ENCODE peak calls at places on chromosomes 12 and 14, in seven cellular contexts. O is adrenal gland, F is mucosa of descending colon, L is WTC11, J is lower leg skin, Y is PC-3, C is esophagus squamous epithelium. M is an unnamed sample.

GRCh38 chr12:31120392-31121008 is 46.8 kb downstream of the DDX11 start:
- DNase-seq in O (no peak), F (no peak), L (no peak), J (no peak), Y (no peak), C (no peak), M (no peak)

GRCh38 chr12:102096855-102097254 is 23.1 kb downstream of the NUP37 start:
- DNase-seq in O (no peak), F (no peak), L (no peak), J (no peak), Y (no peak), C (no peak), M (no peak)

GRCh38 chr12:113831016-113831415 is 135.1 kb downstream of the RBM19 start:
- DNase-seq in O (no peak), F (no peak), L (no peak), J (no peak), Y (peak; percentile 35), C (no peak), M (peak; percentile 8)

GRCh38 chr14:79281244-79282199 is 929.8 kb downstream of the DIO2 start:
- DNase-seq in O (no peak), F (no peak), L (no peak), J (no peak), Y (no peak), C (no peak), M (no peak)

GRCh38 chr12:7571253-7571652 is 67.7 kb upstream of the CD163 start:
- DNase-seq in O (no peak), F (no peak), L (no peak), J (no peak), Y (no peak), C (no peak), M (no peak)

GRCh38 chr12:4743046-4743445 is 22.8 kb downstream of the GALNT8 start:
- DNase-seq in O (no peak), F (peak; percentile 67), L (peak; percentile 29), J (no peak), Y (no peak), C (no peak), M (no peak)

GRCh38 chr12:48810817-48811453 is 7.4 kb upstream of the CACNB3 start:
- DNase-seq in O (no peak), F (no peak), L (no peak), J (no peak), Y (peak; percentile 62), C (no peak), M (peak; percentile 81)

GRCh38 chr12:104054681-104055346 is 4.8 kb upstream of the GLT8D2 start:
- DNase-seq in O (no peak), F (no peak), L (no peak), J (no peak), Y (no peak), C (no peak), M (no peak)

GRCh38 chr12:111022386-111022785 is 102.0 kb upstream of the MYL2 start:
- DNase-seq in O (no peak), F (no peak), L (no peak), J (no peak), Y (no peak), C (no peak), M (no peak)

GRCh38 chr12:102528111-102528510 is 47.7 kb upstream of the IGF1 start:
- DNase-seq in O (no peak), F (no peak), L (no peak), J (no peak), Y (no peak), C (no peak), M (peak; percentile 8)

GRCh38 chr14:34174973-34175372 is 224.1 kb upstream of the EGLN3 start:
- DNase-seq in O (no peak), F (no peak), L (no peak), J (no peak), Y (no peak), C (no peak), M (no peak)

GRCh38 chr12:116879509-116880212 is 1.6 kb downstream of the HRK start:
- DNase-seq in O (no peak), F (peak; percentile 33), L (no peak), J (no peak), Y (no peak), C (no peak), M (no peak)

GRCh38 chr14:57754558-57754957 is 111.3 kb downstream of the SLC35F4 start:
- DNase-seq in O (no peak), F (no peak), L (no peak), J (no peak), Y (no peak), C (no peak), M (no peak)

GRCh38 chr12:9928607-9929006 is 3.6 kb downstream of the CLEC2A start:
- DNase-seq in O (no peak), F (no peak), L (no peak), J (no peak), Y (peak; percentile 23), C (no peak), M (no peak)

GRCh38 chr12:105910030-105910429 is 228.7 kb downstream of the NUAK1 start:
- DNase-seq in O (no peak), F (no peak), L (no peak), J (no peak), Y (no peak), C (no peak), M (no peak)

GRCh38 chr14:94945615-94946014 is 175.7 kb upstream of the GSC start:
- DNase-seq in O (no peak), F (no peak), L (no peak), J (peak; percentile 29), Y (no peak), C (no peak), M (no peak)

GRCh38 chr12:16389594-16389993 is 42.1 kb downstream of the MGST1 start:
- DNase-seq in O (no peak), F (no peak), L (no peak), J (no peak), Y (peak; percentile 15), C (no peak), M (peak; percentile 41)

GRCh38 chr12:57810450-57810849 is 8.1 kb downstream of the AVIL start:
- DNase-seq in O (no peak), F (no peak), L (no peak), J (no peak), Y (peak; percentile 88), C (no peak), M (peak; percentile 61)

GRCh38 chr12:40970320-40970907 is 217.7 kb upstream of the PDZRN4 start:
- DNase-seq in O (no peak), F (no peak), L (no peak), J (no peak), Y (peak; percentile 61), C (no peak), M (no peak)
- TF ChIP-seq CTCF in O (no peak), F (no peak), L (no peak), J (no peak), Y (peak; percentile 66), C (no peak), M (no peak)

GRCh38 chr12:3261782-3262359 is 184.7 kb downstream of the TSPAN9 start:
- DNase-seq in O (no peak), F (no peak), L (no peak), J (no peak), Y (no peak), C (no peak), M (peak; percentile 63)
- TF ChIP-seq CTCF in O (no peak), F (no peak), L (no peak), J (no peak), Y (no peak), C (no peak), M (peak; percentile 29)

GRCh38 chr14:72736791-72737559 is 156.9 kb downstream of the DPF3 start:
- DNase-seq in O (peak; percentile 61), F (no peak), L (no peak), J (peak; percentile 28), Y (no peak), C (no peak), M (no peak)
- TF ChIP-seq CTCF in O (no peak), F (no peak), L (no peak), J (no peak), Y (peak; percentile 9), C (no peak), M (no peak)

GRCh38 chr12:132392389-132393244 is 63.2 kb upstream of the GALNT9 start:
- DNase-seq in O (no peak), F (no peak), L (no peak), J (peak; percentile 45), Y (no peak), C (no peak), M (no peak)
- TF ChIP-seq CTCF in O (no peak), F (no peak), L (no peak), J (no peak), Y (no peak), C (no peak), M (no peak)

GRCh38 chr14:63544641-63545234 is 1.6 kb upstream of the PPP2R5E start:
- DNase-seq in O (peak; percentile 46), F (peak; percentile 37), L (no peak), J (peak; percentile 36), Y (peak; percentile 52), C (no peak), M (peak; percentile 59)
- TF ChIP-seq CTCF in O (peak; percentile 39), F (no peak), L (no peak), J (no peak), Y (peak; percentile 74), C (peak; percentile 15), M (peak; percentile 57)

GRCh38 chr14:31445703-31446102 is 11.6 kb downstream of the DTD2 start:
- DNase-seq in O (no peak), F (no peak), L (no peak), J (no peak), Y (no peak), C (no peak), M (no peak)

GRCh38 chr14:31449136-31449535 is 8.2 kb downstream of the DTD2 start:
- DNase-seq in O (no peak), F (no peak), L (no peak), J (no peak), Y (peak; percentile 71), C (no peak), M (no peak)

GRCh38 chr14:31449971-31450610 is 7.2 kb downstream of the DTD2 start:
- DNase-seq in O (no peak), F (no peak), L (no peak), J (no peak), Y (peak; percentile 83), C (no peak), M (peak; percentile 73)
- TF ChIP-seq CTCF in O (peak; percentile 64), F (no peak), L (no peak), J (no peak), Y (peak; percentile 85), C (peak; percentile 44), M (peak; percentile 49)

M was measured in cardiac fibroblast.